ENCODE peak calls at places on chromosomes 7 and 10, in five cellular contexts. B, Y, D, E and T are unnamed samples.

GRCh38 chr10:19824397-19825342 is 8.4 kb downstream of the PLXDC2 start:
- DNase-seq in B (no peak), Y (no peak), D (no peak), E (no peak), T (peak)

GRCh38 chr10:11638055-11638698 is 26.7 kb upstream of the USP6NL start:
- DNase-seq in B (no peak), Y (no peak), D (no peak), E (no peak), T (no peak)

GRCh38 chr7:97620495-97620894 is 111.4 kb upstream of the TAC1 start:
- DNase-seq in B (no peak), Y (no peak), D (no peak), E (no peak), T (no peak)

GRCh38 chr10:4693967-4694366 is 132.0 kb upstream of the AKR1E2 start:
- DNase-seq in B (no peak), Y (no peak), D (no peak), E (no peak), T (no peak)

GRCh38 chr7:77796960-77797359 is 1.3 kb downstream of the TMEM60 start:
- DNase-seq in B (no peak), Y (no peak), D (no peak), E (no peak), T (peak)

GRCh38 chr7:128100949-128101713 is 69.9 kb upstream of the LRRC4 start:
- DNase-seq in B (no peak), Y (no peak), D (no peak), E (no peak), T (no peak)

GRCh38 chr7:81299272-81299671 is 380.4 kb upstream of the SEMA3C start:
- DNase-seq in B (no peak), Y (no peak), D (peak), E (no peak), T (peak)

GRCh38 chr10:93542358-93542791 is 24.1 kb upstream of the FFAR4 start:
- DNase-seq in B (no peak), Y (no peak), D (peak), E (no peak), T (peak)

GRCh38 chr7:368651-369475 is 78.9 kb downstream of the FOXL3 start:
- DNase-seq in B (no peak), Y (no peak), D (no peak), E (no peak), T (no peak)

GRCh38 chr10:110305767-110306451 is 1.2 kb upstream of the SMNDC1 start:
- DNase-seq in B (no peak), Y (peak), D (peak), E (peak), T (peak)

GRCh38 chr7:17530249-17530648 is 231.8 kb downstream of the AHR start:
- DNase-seq in B (no peak), Y (no peak), D (no peak), E (no peak), T (no peak)

GRCh38 chr10:124589491-124590006 is 127.9 kb downstream of the LHPP start:
- DNase-seq in B (peak), Y (no peak), D (no peak), E (peak), T (no peak)

GRCh38 chr10:126351021-126351420 is 37.3 kb downstream of the ADAM12 start:
- DNase-seq in B (no peak), Y (no peak), D (no peak), E (no peak), T (no peak)